ENCODE peak calls at places on chromosome 22, in four cellular contexts. D is GM12891, P is GM12878, V is K562. L is an unnamed sample.

GRCh38 chr22:36625102-36625501 is 78.5 kb downstream of the CACNG2 start:
- DNase-seq in D (no peak), P (no peak), V (no peak), L (no peak)

GRCh38 chr22:48315415-48316244 is 1512.0 kb downstream of the BRD1 start:
- DNase-seq in D (no peak), P (no peak), V (no peak), L (no peak)

GRCh38 chr22:21025266-21025665 is 7.1 kb downstream of the SLC7A4 start:
- DNase-seq in D (no peak), P (no peak), V (no peak), L (no peak)

GRCh38 chr22:48586799-48587185 is 1240.9 kb downstream of the BRD1 start:
- DNase-seq in D (no peak), P (no peak), V (no peak), L (no peak)

GRCh38 chr22:37442537-37442936 is 15.3 kb upstream of the ELFN2 start:
- DNase-seq in D (no peak), P (no peak), V (no peak), L (no peak)

GRCh38 chr22:28247667-28248363 is 328.8 kb upstream of the PITPNB start:
- DNase-seq in D (no peak), P (no peak), V (peak), L (no peak)

GRCh38 chr22:49457146-49457545 is 370.5 kb downstream of the BRD1 start:
- DNase-seq in D (no peak), P (no peak), V (no peak), L (no peak)

GRCh38 chr22:18954333-18954732 is 18.2 kb upstream of the PRODH start:
- DNase-seq in D (peak), P (no peak), V (peak), L (peak)

GRCh38 chr22:36211237-36211881 is 9.8 kb upstream of the APOL4 start:
- DNase-seq in D (no peak), P (no peak), V (no peak), L (peak)

GRCh38 chr22:17570851-17571631 is 7.7 kb downstream of the SLC25A18 start:
- DNase-seq in D (no peak), P (no peak), V (no peak), L (no peak)

GRCh38 chr22:47174671-47175111 is 412.2 kb downstream of the TBC1D22A start:
- DNase-seq in D (no peak), P (no peak), V (no peak), L (no peak)

GRCh38 chr22:20865331-20865730 is 6.5 kb downstream of the SNAP29 start:
- DNase-seq in D (no peak), P (no peak), V (peak), L (no peak)

GRCh38 chr22:33747576-33748180 is 172.6 kb downstream of the LARGE1 start:
- DNase-seq in D (no peak), P (no peak), V (no peak), L (no peak)
- TF ChIP-seq SPI1 in D (no peak), P (no peak), V (no peak), L (no peak)

DNA sequence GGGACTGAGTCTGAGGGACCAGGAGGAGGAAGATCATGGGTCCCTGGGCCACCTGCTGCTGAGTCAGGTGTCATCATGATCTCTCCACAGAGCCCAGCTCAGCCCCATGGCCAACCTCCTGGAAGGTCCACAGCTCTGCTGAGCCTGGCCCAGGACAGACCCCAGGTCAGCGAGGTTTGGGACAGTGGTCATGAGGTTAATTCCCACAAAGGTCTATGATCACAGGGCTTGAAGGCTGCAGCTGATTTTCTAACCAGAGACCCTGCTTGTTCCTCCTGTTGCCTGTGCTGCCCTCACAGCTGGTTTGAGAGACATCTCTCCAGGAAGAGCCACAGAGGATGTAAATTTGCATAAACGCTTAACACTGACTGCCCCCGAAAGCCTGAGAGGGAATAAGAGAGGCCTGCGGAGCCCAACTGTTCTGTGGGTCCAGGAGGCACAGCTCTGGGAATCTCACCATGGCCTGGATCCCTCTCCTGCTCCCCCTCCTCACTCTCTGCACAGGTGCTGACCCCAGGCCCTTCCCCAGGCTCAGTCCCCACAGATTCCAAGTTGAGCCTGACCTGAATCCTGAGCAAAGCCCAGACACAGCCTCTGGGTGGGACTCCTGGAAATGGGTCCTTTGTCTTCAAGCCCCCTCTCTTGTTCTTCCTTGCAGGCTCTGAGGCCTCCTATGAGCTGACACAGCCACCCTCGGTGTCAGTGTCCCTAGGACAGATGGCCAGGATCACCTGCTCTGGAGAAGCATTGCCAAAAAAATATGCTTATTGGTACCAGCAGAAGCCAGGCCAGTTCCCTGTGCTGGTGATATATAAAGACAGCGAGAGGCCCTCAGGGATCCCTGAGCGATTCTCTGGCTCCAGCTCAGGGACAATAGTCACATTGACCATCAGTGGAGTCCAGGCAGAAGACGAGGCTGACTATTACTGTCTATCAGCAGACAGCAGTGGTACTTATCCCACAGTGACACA is 102.8 kb downstream of the GGTLC2 start:
- DNase-seq in D (no peak), P (no peak), V (no peak), L (no peak)
- TF ChIP-seq SPI1 in D (no peak), P (no peak), V (no peak), L (no peak)

GRCh38 chr22:38570841-38571364 is 920 bp upstream of the DMC1 start:
- DNase-seq in D (peak), P (no peak), V (no peak), L (peak)
- TF ChIP-seq SPI1 in D (no peak), P (no peak), V (no peak), L (no peak)

GRCh38 chr22:41762980-41763779 is 37.3 kb upstream of the CCDC134 start:
- DNase-seq in D (no peak), P (no peak), V (peak), L (no peak)
- TF ChIP-seq SPI1 in D (no peak), P (no peak), V (no peak), L (no peak)

L was measured in HL-60.